ENCODE peak calls at places on chromosomes 2 and 18, in six cellular contexts. L, G, O, Q, W and X are unnamed samples.
A peak's percentile ranks its signal among the peaks of the same experiment; 100 is the strongest.

GRCh38 chr2:20656561-20656960 is 5.7 kb upstream of the HS1BP3 start:
- DNase-seq in L (no peak), G (no peak), O (no peak), Q (no peak), W (no peak), X (no peak)

GRCh38 chr2:128260239-128261138 is 58.2 kb downstream of the HS6ST1 start:
- DNase-seq in L (no peak), G (peak; percentile 78), O (no peak), Q (no peak), W (no peak), X (no peak)

GRCh38 chr2:215668329-215668728 is 232.5 kb upstream of the FN1 start:
- DNase-seq in L (no peak), G (no peak), O (no peak), Q (no peak), W (no peak), X (no peak)

GRCh38 chr18:23302852-23303527 is 150.1 kb upstream of the RIOK3 start:
- DNase-seq in L (no peak), G (peak; percentile 64), O (no peak), Q (no peak), W (no peak), X (no peak)

GRCh38 chr18:36366994-36367839 is 69.7 kb downstream of the FHOD3 start:
- DNase-seq in L (no peak), G (no peak), O (no peak), Q (no peak), W (no peak), X (no peak)

GRCh38 chr2:44753552-44754285 is 187.8 kb upstream of the SIX3 start:
- DNase-seq in L (peak; percentile 55), G (no peak), O (no peak), Q (no peak), W (peak; percentile 10), X (no peak)

GRCh38 chr2:237693281-237694039 is 66.1 kb downstream of the LRRFIP1 start:
- DNase-seq in L (no peak), G (peak; percentile 80), O (no peak), Q (no peak), W (no peak), X (no peak)

GRCh38 chr2:230875347-230876315 is 10.9 kb downstream of the ITM2C start:
- DNase-seq in L (peak; percentile 50), G (no peak), O (no peak), Q (no peak), W (no peak), X (no peak)

GRCh38 chr2:70010222-70011111 is 49.0 kb upstream of the ASPRV1 start:
- DNase-seq in L (peak; percentile 1), G (no peak), O (no peak), Q (no peak), W (no peak), X (no peak)

GRCh38 chr18:34947711-34948125 is 93.5 kb upstream of the MAPRE2 start:
- DNase-seq in L (no peak), G (peak; percentile 33), O (no peak), Q (peak; percentile 1), W (no peak), X (no peak)

GRCh38 chr2:112784199-112785189 is at the start of gene IL1A:
- DNase-seq in L (no peak), G (peak; percentile 92), O (peak; percentile 2), Q (no peak), W (no peak), X (no peak)

GRCh38 chr2:24352664-24353063 is 7.7 kb downstream of the ITSN2 start:
- DNase-seq in L (no peak), G (no peak), O (no peak), Q (no peak), W (no peak), X (no peak)

GRCh38 chr2:231533777-231534125 is 3.5 kb upstream of the NMUR1 start:
- DNase-seq in L (no peak), G (no peak), O (no peak), Q (no peak), W (no peak), X (no peak)

GRCh38 chr2:118693287-118693822 is 154.1 kb downstream of the EN1 start:
- DNase-seq in L (no peak), G (no peak), O (no peak), Q (no peak), W (no peak), X (no peak)